ENCODE peak calls at places on chromosomes 3 and 15, in ten cellular contexts. One of them, this sample, is unnamed.

GRCh38 chr15:50261979-50262378 is 3.5 kb downstream of the HDC start:
- DNase-seq in HFF-Myc: no peak
- DNase-seq in GM13976: no peak
- DNase-seq in Panc1: no peak
- DNase-seq in astrocyte of the spinal cord: no peak
- DNase-seq in endodermal cell: peak; percentile 69
- DNase-seq in retinal pigment epithelial cell: no peak
- DNase-seq in GM12864: no peak
- DNase-seq in sigmoid colon: no peak
- DNase-seq in mucosa of descending colon: no peak
- DNase-seq in this sample: peak; percentile 26

GRCh38 chr15:28192772-28193171 is 93.7 kb upstream of the OCA2 start:
- DNase-seq in HFF-Myc: no peak
- DNase-seq in GM13976: no peak
- DNase-seq in Panc1: no peak
- DNase-seq in astrocyte of the spinal cord: no peak
- DNase-seq in endodermal cell: no peak
- DNase-seq in retinal pigment epithelial cell: no peak
- DNase-seq in GM12864: no peak
- DNase-seq in sigmoid colon: no peak
- DNase-seq in mucosa of descending colon: no peak
- DNase-seq in this sample: no peak

GRCh38 chr3:38738630-38739395 is 77.2 kb downstream of the SCN10A start:
- DNase-seq in HFF-Myc: no peak
- DNase-seq in GM13976: peak; percentile 72
- DNase-seq in Panc1: no peak
- DNase-seq in astrocyte of the spinal cord: peak; percentile 37
- DNase-seq in endodermal cell: peak; percentile 98
- DNase-seq in retinal pigment epithelial cell: no peak
- DNase-seq in GM12864: no peak
- DNase-seq in sigmoid colon: no peak
- DNase-seq in mucosa of descending colon: peak; percentile 36
- DNase-seq in this sample: peak; percentile 41

GRCh38 chr3:182294256-182294655 is 499.0 kb upstream of the ATP11B start:
- DNase-seq in HFF-Myc: no peak
- DNase-seq in GM13976: no peak
- DNase-seq in Panc1: no peak
- DNase-seq in astrocyte of the spinal cord: peak; percentile 67
- DNase-seq in endodermal cell: no peak
- DNase-seq in retinal pigment epithelial cell: peak; percentile 42
- DNase-seq in GM12864: no peak
- DNase-seq in sigmoid colon: no peak
- DNase-seq in mucosa of descending colon: no peak
- DNase-seq in this sample: no peak

GRCh38 chr15:75136118-75136517 is 65.6 kb upstream of the C15orf39 start:
- DNase-seq in HFF-Myc: no peak
- DNase-seq in GM13976: no peak
- DNase-seq in Panc1: no peak
- DNase-seq in astrocyte of the spinal cord: no peak
- DNase-seq in endodermal cell: no peak
- DNase-seq in retinal pigment epithelial cell: no peak
- DNase-seq in GM12864: no peak
- DNase-seq in sigmoid colon: no peak
- DNase-seq in mucosa of descending colon: no peak
- DNase-seq in this sample: no peak

GRCh38 chr3:52533623-52534280 is at the start of gene NT5DC2:
- DNase-seq in HFF-Myc: no peak
- DNase-seq in GM13976: peak; percentile 96
- DNase-seq in Panc1: no peak
- DNase-seq in astrocyte of the spinal cord: peak; percentile 61
- DNase-seq in endodermal cell: peak; percentile 84
- DNase-seq in retinal pigment epithelial cell: no peak
- DNase-seq in GM12864: no peak
- DNase-seq in sigmoid colon: peak; percentile 86
- DNase-seq in mucosa of descending colon: peak; percentile 80
- DNase-seq in this sample: peak; percentile 83

GRCh38 chr3:134833453-134834163 is 38.5 kb downstream of the EPHB1 start:
- DNase-seq in HFF-Myc: no peak
- DNase-seq in GM13976: no peak
- DNase-seq in Panc1: no peak
- DNase-seq in astrocyte of the spinal cord: no peak
- DNase-seq in endodermal cell: no peak
- DNase-seq in retinal pigment epithelial cell: no peak
- DNase-seq in GM12864: no peak
- DNase-seq in sigmoid colon: no peak
- DNase-seq in mucosa of descending colon: no peak
- DNase-seq in this sample: no peak

GRCh38 chr3:71064976-71065763 is 518.4 kb downstream of the FOXP1 start:
- DNase-seq in HFF-Myc: no peak
- DNase-seq in GM13976: peak; percentile 46
- DNase-seq in Panc1: no peak
- DNase-seq in astrocyte of the spinal cord: no peak
- DNase-seq in endodermal cell: peak; percentile 88
- DNase-seq in retinal pigment epithelial cell: no peak
- DNase-seq in GM12864: no peak
- DNase-seq in sigmoid colon: peak; percentile 77
- DNase-seq in mucosa of descending colon: peak; percentile 80
- DNase-seq in this sample: peak; percentile 19

GRCh38 chr3:134663646-134664456 is 13.0 kb upstream of the KY start:
- DNase-seq in HFF-Myc: no peak
- DNase-seq in GM13976: no peak
- DNase-seq in Panc1: no peak
- DNase-seq in astrocyte of the spinal cord: no peak
- DNase-seq in endodermal cell: no peak
- DNase-seq in retinal pigment epithelial cell: no peak
- DNase-seq in GM12864: no peak
- DNase-seq in sigmoid colon: no peak
- DNase-seq in mucosa of descending colon: no peak
- DNase-seq in this sample: no peak

GRCh38 chr3:106624154-106624553 is 753.1 kb upstream of the CCDC54 start:
- DNase-seq in HFF-Myc: no peak
- DNase-seq in GM13976: no peak
- DNase-seq in Panc1: no peak
- DNase-seq in astrocyte of the spinal cord: no peak
- DNase-seq in endodermal cell: no peak
- DNase-seq in retinal pigment epithelial cell: no peak
- DNase-seq in GM12864: no peak
- DNase-seq in sigmoid colon: no peak
- DNase-seq in mucosa of descending colon: no peak
- DNase-seq in this sample: no peak

GRCh38 chr15:83762367-83762766 is 108.4 kb downstream of the ADAMTSL3 start:
- DNase-seq in HFF-Myc: no peak
- DNase-seq in GM13976: no peak
- DNase-seq in Panc1: no peak
- DNase-seq in astrocyte of the spinal cord: no peak
- DNase-seq in endodermal cell: no peak
- DNase-seq in retinal pigment epithelial cell: no peak
- DNase-seq in GM12864: no peak
- DNase-seq in sigmoid colon: no peak
- DNase-seq in mucosa of descending colon: no peak
- DNase-seq in this sample: no peak
- TF ChIP-seq CTCF in HFF-Myc: no peak
- TF ChIP-seq CTCF in GM13976: no peak
- TF ChIP-seq CTCF in Panc1: no peak
- TF ChIP-seq CTCF in astrocyte of the spinal cord: no peak
- TF ChIP-seq CTCF in endodermal cell: no peak
- TF ChIP-seq CTCF in retinal pigment epithelial cell: no peak
- TF ChIP-seq CTCF in GM12864: peak; percentile 19
- TF ChIP-seq CTCF in sigmoid colon: no peak
- TF ChIP-seq CTCF in mucosa of descending colon: no peak
- TF ChIP-seq CTCF in this sample: no peak

GRCh38 chr3:36875397-36875796 is 69.5 kb downstream of the TRANK1 start:
- DNase-seq in HFF-Myc: no peak
- DNase-seq in GM13976: no peak
- DNase-seq in Panc1: no peak
- DNase-seq in astrocyte of the spinal cord: no peak
- DNase-seq in endodermal cell: no peak
- DNase-seq in retinal pigment epithelial cell: no peak
- DNase-seq in GM12864: no peak
- DNase-seq in sigmoid colon: no peak
- DNase-seq in mucosa of descending colon: no peak
- DNase-seq in this sample: no peak

GRCh38 chr3:36874351-36874874 is 70.4 kb downstream of the TRANK1 start:
- DNase-seq in HFF-Myc: no peak
- DNase-seq in GM13976: no peak
- DNase-seq in Panc1: no peak
- DNase-seq in astrocyte of the spinal cord: peak; percentile 9
- DNase-seq in endodermal cell: no peak
- DNase-seq in retinal pigment epithelial cell: no peak
- DNase-seq in GM12864: no peak
- DNase-seq in sigmoid colon: no peak
- DNase-seq in mucosa of descending colon: no peak
- DNase-seq in this sample: no peak

GRCh38 chr3:36867810-36868209 is 77.0 kb downstream of the TRANK1 start:
- DNase-seq in HFF-Myc: no peak
- DNase-seq in GM13976: no peak
- DNase-seq in Panc1: no peak
- DNase-seq in astrocyte of the spinal cord: no peak
- DNase-seq in endodermal cell: no peak
- DNase-seq in retinal pigment epithelial cell: no peak
- DNase-seq in GM12864: no peak
- DNase-seq in sigmoid colon: no peak
- DNase-seq in mucosa of descending colon: no peak
- DNase-seq in this sample: no peak

GRCh38 chr3:36868614-36869436 is 76.0 kb downstream of the TRANK1 start:
- DNase-seq in HFF-Myc: peak; percentile 54
- DNase-seq in GM13976: peak; percentile 61
- DNase-seq in Panc1: peak; percentile 48
- DNase-seq in astrocyte of the spinal cord: peak; percentile 62
- DNase-seq in endodermal cell: peak; percentile 87
- DNase-seq in retinal pigment epithelial cell: peak; percentile 16
- DNase-seq in GM12864: peak; percentile 31
- DNase-seq in sigmoid colon: no peak
- DNase-seq in mucosa of descending colon: no peak
- DNase-seq in this sample: peak; percentile 78

DNA sequence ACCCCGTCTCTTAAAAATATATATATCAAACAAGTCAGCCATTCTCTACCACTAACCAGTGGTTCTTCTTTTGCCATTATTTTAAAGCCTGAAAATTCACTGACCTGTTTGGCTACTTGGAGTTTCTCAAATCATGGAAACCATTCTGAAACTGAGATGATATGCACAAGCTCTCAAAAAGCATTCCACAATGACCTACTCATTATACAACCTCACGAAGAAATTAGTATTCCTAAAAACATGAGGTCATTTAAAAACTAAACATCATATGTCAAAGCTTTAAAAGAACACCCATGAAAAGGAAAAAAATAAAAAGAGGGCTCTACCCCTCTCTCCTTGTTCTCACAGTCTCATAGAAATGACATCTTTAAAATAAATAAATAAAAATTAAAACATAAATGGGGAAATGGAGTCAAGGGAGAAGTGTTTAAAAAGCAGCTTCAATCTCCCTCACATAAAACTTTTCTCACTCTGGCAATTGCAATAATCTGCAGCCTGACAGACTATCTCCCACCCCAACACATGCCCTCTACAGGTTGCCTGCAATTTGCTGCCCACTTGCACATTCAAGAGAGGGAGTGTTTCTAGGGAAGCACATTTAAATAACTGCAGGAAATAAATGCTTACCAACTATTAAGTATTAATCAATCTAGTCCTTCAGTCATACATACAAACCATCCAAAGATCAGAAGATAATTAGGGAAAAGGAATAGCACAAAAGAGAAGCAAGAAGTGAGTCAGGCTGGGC is 73.3 kb downstream of the TRANK1 start:
- DNase-seq in HFF-Myc: no peak
- DNase-seq in GM13976: no peak
- DNase-seq in Panc1: no peak
- DNase-seq in astrocyte of the spinal cord: no peak
- DNase-seq in endodermal cell: no peak
- DNase-seq in retinal pigment epithelial cell: no peak
- DNase-seq in GM12864: no peak
- DNase-seq in sigmoid colon: no peak
- DNase-seq in mucosa of descending colon: no peak
- DNase-seq in this sample: no peak
- TF ChIP-seq CTCF in HFF-Myc: no peak
- TF ChIP-seq CTCF in GM13976: no peak
- TF ChIP-seq CTCF in Panc1: peak; percentile 7
- TF ChIP-seq CTCF in astrocyte of the spinal cord: peak; percentile 2
- TF ChIP-seq CTCF in endodermal cell: peak; percentile 54
- TF ChIP-seq CTCF in retinal pigment epithelial cell: peak; percentile 28
- TF ChIP-seq CTCF in GM12864: peak; percentile 7
- TF ChIP-seq CTCF in sigmoid colon: no peak
- TF ChIP-seq CTCF in mucosa of descending colon: no peak
- TF ChIP-seq CTCF in this sample: no peak

DNA sequence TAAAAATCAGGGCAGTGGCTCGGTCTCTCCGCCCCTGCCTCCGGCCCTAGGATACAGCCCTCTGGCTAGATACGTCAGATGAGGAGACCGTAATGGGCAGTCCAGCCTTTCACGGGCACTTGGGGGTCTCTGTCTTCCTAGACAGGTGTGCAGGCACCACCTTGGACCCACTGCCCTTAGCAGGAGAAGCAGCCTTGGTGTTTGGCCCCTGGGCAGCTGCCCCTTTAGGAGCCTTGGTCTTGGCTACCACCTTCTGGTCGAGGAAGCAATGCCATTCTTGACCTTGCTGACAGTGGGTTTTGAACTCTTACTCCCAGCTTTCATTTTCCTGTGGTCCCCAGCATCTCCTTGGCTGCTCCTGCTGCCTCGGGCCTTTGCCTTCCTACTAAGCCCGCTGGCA is 149.7 kb upstream of the FRMD4B start:
- DNase-seq in HFF-Myc: no peak
- DNase-seq in GM13976: no peak
- DNase-seq in Panc1: no peak
- DNase-seq in astrocyte of the spinal cord: no peak
- DNase-seq in endodermal cell: no peak
- DNase-seq in retinal pigment epithelial cell: no peak
- DNase-seq in GM12864: no peak
- DNase-seq in sigmoid colon: no peak
- DNase-seq in mucosa of descending colon: no peak
- DNase-seq in this sample: no peak
- TF ChIP-seq CTCF in HFF-Myc: no peak
- TF ChIP-seq CTCF in GM13976: no peak
- TF ChIP-seq CTCF in Panc1: no peak
- TF ChIP-seq CTCF in astrocyte of the spinal cord: no peak
- TF ChIP-seq CTCF in endodermal cell: peak; percentile 56
- TF ChIP-seq CTCF in retinal pigment epithelial cell: no peak
- TF ChIP-seq CTCF in GM12864: no peak
- TF ChIP-seq CTCF in sigmoid colon: no peak
- TF ChIP-seq CTCF in mucosa of descending colon: no peak
- TF ChIP-seq CTCF in this sample: no peak

GRCh38 chr3:29871087-29871486 is 590.2 kb downstream of the RBMS3 start:
- DNase-seq in HFF-Myc: no peak
- DNase-seq in GM13976: no peak
- DNase-seq in Panc1: no peak
- DNase-seq in astrocyte of the spinal cord: no peak
- DNase-seq in endodermal cell: no peak
- DNase-seq in retinal pigment epithelial cell: peak; percentile 0
- DNase-seq in GM12864: no peak
- DNase-seq in sigmoid colon: no peak
- DNase-seq in mucosa of descending colon: no peak
- DNase-seq in this sample: peak; percentile 16
- TF ChIP-seq CTCF in HFF-Myc: no peak
- TF ChIP-seq CTCF in GM13976: no peak
- TF ChIP-seq CTCF in Panc1: peak; percentile 3
- TF ChIP-seq CTCF in astrocyte of the spinal cord: no peak
- TF ChIP-seq CTCF in endodermal cell: peak; percentile 25
- TF ChIP-seq CTCF in retinal pigment epithelial cell: no peak
- TF ChIP-seq CTCF in GM12864: no peak
- TF ChIP-seq CTCF in sigmoid colon: no peak
- TF ChIP-seq CTCF in mucosa of descending colon: no peak
- TF ChIP-seq CTCF in this sample: no peak